ENCODE peak calls at places on chromosomes 16 and 17, in five cellular contexts. E is body of pancreas, V is B cell, Z is WERI-Rb-1, U is mucosa of descending colon. M is an unnamed sample.

GRCh38 chr16:17775061-17775460 is 304.3 kb upstream of the XYLT1 start:
- DNase-seq in U (no peak), Z (no peak), V (no peak), E (no peak), M (peak; percentile 12)

GRCh38 chr17:72969293-72969692 is 123.2 kb downstream of the SLC39A11 start:
- DNase-seq in U (no peak), Z (no peak), E (no peak), V (no peak), M (no peak)

GRCh38 chr16:67104845-67105244 is 4.9 kb upstream of the PHAF1 start:
- DNase-seq in E (peak; percentile 26), U (no peak), V (no peak), Z (no peak), M (no peak)

GRCh38 chr16:47037396-47037745 is 63.9 kb upstream of the DNAJA2 start:
- DNase-seq in Z (peak; percentile 41), E (peak; percentile 24), V (no peak), U (no peak), M (no peak)

GRCh38 chr17:48639136-48639535 is 13.0 kb upstream of the HOXB9 start:
- DNase-seq in U (peak; percentile 89), E (no peak), Z (no peak), V (no peak), M (no peak)

GRCh38 chr17:76397184-76397583 is 12.8 kb downstream of the SPHK1 start:
- DNase-seq in E (no peak), U (no peak), V (no peak), Z (no peak), M (no peak)

GRCh38 chr17:15350777-15351486 is 9.5 kb upstream of the TEKT3 start:
- DNase-seq in Z (no peak), U (no peak), V (no peak), E (no peak), M (no peak)

GRCh38 chr17:65418622-65419021 is 142.8 kb downstream of the AXIN2 start:
- DNase-seq in V (no peak), E (no peak), Z (no peak), U (no peak), M (no peak)

GRCh38 chr17:42163113-42163512 is 8.3 kb upstream of the RAB5C start:
- DNase-seq in V (no peak), U (no peak), E (no peak), Z (peak; percentile 68), M (no peak)

GRCh38 chr17:47708864-47709541 is 15.0 kb downstream of the TBKBP1 start:
- DNase-seq in U (peak; percentile 53), E (peak; percentile 53), V (no peak), Z (no peak), M (no peak)

GRCh38 chr16:28984091-28984490 is 761 bp upstream of the LAT start:
- DNase-seq in U (no peak), V (no peak), E (no peak), Z (no peak), M (no peak)

GRCh38 chr17:50774225-50774803 is 7.0 kb upstream of the ANKRD40CL start:
- DNase-seq in E (no peak), Z (no peak), V (no peak), U (no peak), M (no peak)

GRCh38 chr17:11583306-11583992 is 14.8 kb upstream of the DNAH9 start:
- DNase-seq in E (no peak), V (no peak), U (no peak), Z (no peak), M (no peak)

GRCh38 chr16:21060027-21060510 is 90.6 kb downstream of the DNAH3 start:
- DNase-seq in E (no peak), Z (no peak), U (no peak), V (no peak), M (no peak)

GRCh38 chr17:38428643-38429371 is 543 bp downstream of the ARHGAP23 start:
- DNase-seq in Z (no peak), U (no peak), V (no peak), E (peak; percentile 59), M (peak; percentile 68)

GRCh38 chr16:10949424-10949970 is 5.1 kb downstream of the CLEC16A start:
- DNase-seq in E (peak; percentile 39), U (no peak), Z (no peak), V (peak; percentile 93), M (peak; percentile 38)

GRCh38 chr17:72425133-72425795 is 304.4 kb downstream of the SOX9 start:
- DNase-seq in V (no peak), Z (no peak), E (no peak), U (no peak), M (no peak)

GRCh38 chr16:82603784-82604411 is 22.9 kb upstream of the CDH13 start:
- DNase-seq in Z (peak; percentile 47), E (peak; percentile 38), U (no peak), V (no peak), M (peak; percentile 68)
- TF ChIP-seq CTCF in Z (peak; percentile 53), E (peak; percentile 62), U (peak; percentile 32), V (no peak), M (peak; percentile 80)

GRCh38 chr17:66988069-66988798 is 23.7 kb downstream of the CACNG4 start:
- DNase-seq in U (no peak), Z (no peak), E (no peak), V (no peak), M (no peak)
- TF ChIP-seq CTCF in U (no peak), Z (peak; percentile 10), E (no peak), V (no peak), M (no peak)

DNA sequence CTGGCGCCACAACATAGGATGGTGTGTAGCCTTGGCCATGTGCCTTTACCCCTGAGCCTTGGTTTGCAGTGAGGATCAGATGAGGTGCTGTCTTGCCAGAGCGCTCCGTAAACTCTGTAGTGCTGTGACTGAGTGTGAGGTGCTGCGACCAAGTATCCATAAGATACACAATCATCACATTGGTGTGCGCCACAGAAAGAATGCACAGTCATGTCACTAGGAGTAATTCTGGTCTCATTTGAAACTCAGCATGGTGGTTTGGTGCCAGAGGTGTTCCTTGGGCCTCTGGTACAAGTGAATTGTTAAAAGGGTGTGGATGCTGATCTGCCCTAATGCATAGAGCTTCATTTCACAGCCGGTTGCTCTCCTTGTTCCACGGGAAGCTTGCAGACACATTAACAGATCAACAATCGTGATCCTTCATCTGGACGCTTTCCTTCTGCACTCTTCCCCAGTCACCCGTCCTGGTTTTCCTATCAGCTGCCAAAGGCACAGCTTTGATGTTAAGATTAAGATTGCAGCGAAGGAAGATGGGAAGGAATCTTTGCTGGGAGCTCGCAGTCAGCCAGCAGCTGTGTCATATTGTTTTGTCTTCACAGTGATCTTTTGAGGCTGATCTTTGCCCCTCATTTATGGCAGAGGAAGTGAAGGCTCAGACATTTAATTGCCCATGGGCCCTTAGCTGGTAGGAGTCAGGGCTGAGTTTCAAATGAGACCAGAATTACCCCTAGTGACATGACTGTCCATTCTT is 79.1 kb downstream of the KSR1 start:
- DNase-seq in E (no peak), Z (no peak), U (no peak), V (no peak), M (peak; percentile 21)
- TF ChIP-seq CTCF in E (no peak), Z (no peak), U (no peak), V (no peak), M (no peak)

DNA sequence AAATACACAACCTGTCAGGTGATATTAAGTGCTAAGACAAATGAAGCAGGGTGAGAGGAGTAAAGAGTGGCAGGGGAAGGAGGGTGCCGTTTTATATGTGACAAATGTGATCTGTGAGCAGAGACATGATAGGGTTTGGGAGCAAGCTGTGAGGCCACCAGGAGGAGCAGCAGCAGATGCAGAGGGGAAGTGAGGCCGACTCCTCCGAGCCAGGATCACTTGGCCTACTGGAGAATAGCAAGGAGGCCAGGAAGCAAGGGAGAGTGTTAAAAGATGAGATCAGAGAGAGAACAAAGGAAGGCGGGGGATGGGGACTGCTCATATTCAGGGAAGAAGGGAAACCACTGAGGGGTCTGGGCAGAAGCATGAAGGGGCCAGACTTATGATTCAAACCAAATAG is 129.4 kb downstream of the TANGO6 start:
- DNase-seq in V (no peak), Z (peak; percentile 83), E (no peak), U (no peak), M (peak; percentile 72)
- TF ChIP-seq CTCF in V (no peak), Z (peak; percentile 69), E (no peak), U (no peak), M (peak; percentile 62)

DNA sequence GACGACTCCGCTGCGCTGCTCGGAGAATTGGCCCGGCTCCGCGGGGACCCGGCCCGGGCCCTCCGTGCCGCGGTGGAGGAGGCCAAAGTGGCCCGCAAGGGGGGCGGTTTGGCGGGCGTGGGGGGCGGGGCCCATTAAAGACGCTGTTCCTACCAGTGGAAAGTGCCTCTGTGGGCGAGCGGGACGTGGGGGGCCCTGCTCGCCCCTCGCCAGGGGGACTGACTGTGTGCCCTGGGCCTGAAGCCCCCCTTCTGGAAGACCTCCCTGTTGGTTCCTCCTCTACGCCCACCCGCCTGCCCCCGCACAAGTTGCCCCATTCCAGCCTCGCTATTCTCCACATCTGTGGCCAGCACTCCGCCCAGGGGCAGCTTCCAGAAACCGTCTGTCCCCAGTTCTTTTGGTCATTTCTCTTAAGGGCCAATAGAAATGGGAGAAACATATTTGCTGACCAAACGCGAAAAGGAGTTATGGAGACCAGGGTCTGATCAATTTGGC is 1.9 kb upstream of the FGF11 start:
- DNase-seq in Z (no peak), V (no peak), E (no peak), U (no peak), M (no peak)
- TF ChIP-seq CTCF in Z (no peak), V (no peak), E (no peak), U (no peak), M (no peak)

GRCh38 chr17:82064433-82065192 is 991 bp downstream of the DUS1L start:
- DNase-seq in E (no peak), Z (no peak), U (no peak), V (no peak), M (no peak)
- TF ChIP-seq CTCF in E (no peak), Z (no peak), U (no peak), V (no peak), M (no peak)

DNA sequence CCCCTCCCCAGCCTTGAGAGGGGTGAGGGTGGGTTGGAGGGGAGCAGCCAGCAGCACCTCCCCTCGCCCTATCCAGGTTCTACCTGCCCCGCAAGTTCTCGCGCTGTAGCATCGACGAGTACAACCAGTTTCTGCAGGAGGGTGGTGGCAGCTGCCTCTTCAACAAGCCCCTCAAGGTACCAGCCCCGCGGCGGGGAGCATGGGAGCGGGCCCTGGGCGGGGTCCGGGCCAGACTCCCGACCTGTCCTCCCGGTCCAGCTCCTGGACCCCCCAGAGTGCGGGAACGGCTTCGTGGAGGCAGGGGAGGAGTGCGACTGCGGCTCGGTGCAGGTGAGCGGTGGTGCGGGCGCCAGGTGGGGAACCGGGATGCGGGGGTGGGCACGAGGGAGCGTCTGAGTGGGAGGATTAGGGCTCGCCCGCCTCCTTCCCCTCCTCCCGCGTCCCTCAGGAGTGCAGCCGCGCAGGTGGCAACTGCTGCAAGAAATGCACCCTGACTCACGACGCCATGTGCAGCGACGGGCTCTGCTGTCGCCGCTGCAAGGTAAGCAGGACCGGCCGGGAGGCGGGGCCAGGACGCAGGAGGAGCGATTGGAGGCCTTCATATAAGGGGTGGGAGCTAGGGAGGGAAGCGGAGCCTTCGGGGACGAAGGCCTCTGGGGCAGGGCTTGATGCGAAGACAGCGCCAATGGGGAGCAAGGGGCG is 16.5 kb downstream of the ADAM11 start:
- DNase-seq in Z (peak; percentile 53), U (peak; percentile 98), V (peak; percentile 96), E (peak; percentile 98), M (peak; percentile 98)
- TF ChIP-seq CTCF in Z (no peak), U (peak; percentile 3), V (peak; percentile 71), E (no peak), M (no peak)

DNA sequence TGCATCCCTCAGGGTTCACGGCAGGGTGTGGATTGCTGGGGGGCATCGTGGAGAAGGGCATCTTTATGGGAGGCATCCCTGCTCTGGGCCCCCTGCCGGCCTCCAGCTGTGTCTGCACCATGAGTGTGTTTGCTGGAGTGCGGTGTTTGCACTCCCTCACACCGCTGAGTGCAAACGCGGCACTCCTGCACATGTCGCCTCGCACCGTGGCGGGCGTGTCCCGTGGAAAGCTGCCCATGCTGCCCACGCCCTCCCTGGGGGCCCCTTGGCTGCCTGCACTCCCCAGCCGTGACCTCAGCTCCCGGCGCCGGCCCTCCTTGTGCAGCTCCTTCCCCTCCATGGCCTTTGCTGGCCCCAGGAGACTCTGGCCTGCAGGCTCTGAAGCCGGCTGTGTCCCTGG is 74.6 kb upstream of the ZNF750 start:
- DNase-seq in Z (no peak), V (no peak), U (peak; percentile 57), E (peak; percentile 31), M (no peak)
- TF ChIP-seq CTCF in Z (no peak), V (peak; percentile 44), U (peak; percentile 31), E (peak; percentile 42), M (peak; percentile 46)

M was measured in foreskin fibroblast.